ENCODE peak calls at places on chromosomes 16 and 17, in ten cellular contexts. H is IMR-90, T is fibroblast of the aortic adventitia, F is left ventricle myocardium inferior, L is lower leg skin, V is neural progenitor cell, N is gastrocnemius medialis, C is DND-41, Q is mucosa of descending colon, D is A549. M is an unnamed sample.

GRCh38 chr17:13874134-13874533 is 195.2 kb upstream of the COX10 start:
- DNase-seq in H (no peak), T (no peak), F (no peak), L (no peak), V (no peak), N (no peak), C (no peak), Q (no peak), D (no peak), M (no peak)

GRCh38 chr17:10262451-10262850 is 64.0 kb upstream of the GAS7 start:
- DNase-seq in H (no peak), T (peak; percentile 57), F (no peak), L (no peak), V (no peak), N (no peak), C (no peak), Q (no peak), D (no peak), M (no peak)

GRCh38 chr16:2365895-2366294 is 25.4 kb upstream of the ABCA3 start:
- DNase-seq in H (peak; percentile 70), T (peak; percentile 74), F (no peak), L (no peak), V (no peak), N (no peak), C (no peak), Q (no peak), D (no peak), M (peak; percentile 64)

GRCh38 chr17:69130627-69131293 is 10.9 kb downstream of the ABCA6 start:
- DNase-seq in H (no peak), T (no peak), F (no peak), L (no peak), V (no peak), N (no peak), C (no peak), Q (no peak), D (no peak), M (no peak)

GRCh38 chr17:2396568-2397246 is 4.2 kb downstream of the MNT start:
- DNase-seq in H (peak; percentile 98), T (peak; percentile 98), F (peak; percentile 94), L (peak; percentile 88), V (peak; percentile 95), N (peak; percentile 89), C (peak; percentile 74), Q (peak; percentile 96), D (peak; percentile 98), M (peak; percentile 99)

GRCh38 chr16:27400751-27401620 is 988 bp upstream of the IL21R start:
- DNase-seq in H (peak; percentile 40), T (peak; percentile 69), F (no peak), L (no peak), V (no peak), N (no peak), C (no peak), Q (no peak), D (no peak), M (peak; percentile 38)

GRCh38 chr17:17161759-17162158 is 44.4 kb downstream of the PLD6 start:
- DNase-seq in H (no peak), T (no peak), F (peak; percentile 45), L (no peak), V (no peak), N (no peak), C (no peak), Q (no peak), D (no peak), M (no peak)

GRCh38 chr17:16879686-16880085 is 92.2 kb downstream of the TNFRSF13B start:
- DNase-seq in H (no peak), T (no peak), F (no peak), L (no peak), V (no peak), N (no peak), C (no peak), Q (peak; percentile 24), D (no peak), M (no peak)

GRCh38 chr17:27320222-27320560 is 26.3 kb downstream of the WSB1 start:
- DNase-seq in H (no peak), T (no peak), F (no peak), L (no peak), V (no peak), N (no peak), C (no peak), Q (no peak), D (no peak), M (no peak)

GRCh38 chr16:58243528-58244004 is 45.7 kb upstream of the CSNK2A2 start:
- DNase-seq in H (no peak), T (no peak), F (no peak), L (no peak), V (no peak), N (no peak), C (no peak), Q (no peak), D (no peak), M (no peak)

GRCh38 chr16:27431773-27432599 is 30.0 kb downstream of the IL21R start:
- DNase-seq in H (peak; percentile 45), T (no peak), F (no peak), L (peak; percentile 11), V (no peak), N (no peak), C (no peak), Q (no peak), D (no peak), M (no peak)

DNA sequence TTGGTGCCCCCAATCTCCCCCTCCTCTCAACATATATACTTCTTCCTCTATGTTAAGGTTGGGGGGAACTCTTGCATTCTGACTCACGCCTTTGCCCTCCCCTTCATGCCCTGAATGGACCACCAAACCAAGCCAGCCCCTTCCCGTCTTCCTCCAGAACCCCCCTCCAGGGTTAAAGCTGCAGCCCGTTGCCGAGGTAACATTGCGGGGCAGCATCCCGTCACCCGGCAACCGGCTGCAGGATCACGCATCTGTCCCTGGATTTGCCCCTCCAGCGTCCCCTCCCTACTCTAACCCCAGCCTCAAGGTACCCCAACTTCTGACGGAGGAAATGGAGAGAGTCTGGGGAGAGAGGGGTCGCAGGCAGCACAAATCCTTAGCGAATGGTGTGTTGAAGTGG is 612 bp upstream of the NLGN2 start:
- DNase-seq in H (no peak), T (no peak), F (no peak), L (no peak), V (no peak), N (no peak), C (no peak), Q (no peak), D (no peak), M (no peak)
- TF ChIP-seq CTCF in H (no peak), T (no peak), F (no peak), L (no peak), V (no peak), N (no peak), C (no peak), Q (no peak), D (no peak), M (no peak)

GRCh38 chr16:22786284-22786683 is 27.7 kb upstream of the HS3ST2 start:
- DNase-seq in H (no peak), T (no peak), F (no peak), L (no peak), V (no peak), N (no peak), C (no peak), Q (no peak), D (no peak), M (no peak)

GRCh38 chr16:22785552-22785951 is 28.4 kb upstream of the HS3ST2 start:
- DNase-seq in H (no peak), T (no peak), F (no peak), L (no peak), V (no peak), N (no peak), C (no peak), Q (no peak), D (no peak), M (no peak)

GRCh38 chr16:22784690-22785214 is 29.2 kb upstream of the HS3ST2 start:
- DNase-seq in H (no peak), T (no peak), F (no peak), L (no peak), V (no peak), N (no peak), C (no peak), Q (no peak), D (no peak), M (no peak)

GRCh38 chr16:22786691-22787090 is 27.3 kb upstream of the HS3ST2 start:
- DNase-seq in H (no peak), T (no peak), F (no peak), L (no peak), V (no peak), N (no peak), C (no peak), Q (no peak), D (no peak), M (no peak)

GRCh38 chr16:22782299-22782698 is 31.7 kb upstream of the HS3ST2 start:
- DNase-seq in H (no peak), T (no peak), F (no peak), L (peak; percentile 42), V (peak; percentile 15), N (peak; percentile 15), C (no peak), Q (no peak), D (no peak), M (no peak)
- H3K4me3 ChIP-seq in H (no peak overlapping the region), T (no peak overlapping the region), F (no peak overlapping the region), L (no peak overlapping the region), V (no peak overlapping the region), N (no peak overlapping the region), C (no peak overlapping the region), Q (no peak overlapping the region), D (no peak overlapping the region), M (no peak overlapping the region)

DNA sequence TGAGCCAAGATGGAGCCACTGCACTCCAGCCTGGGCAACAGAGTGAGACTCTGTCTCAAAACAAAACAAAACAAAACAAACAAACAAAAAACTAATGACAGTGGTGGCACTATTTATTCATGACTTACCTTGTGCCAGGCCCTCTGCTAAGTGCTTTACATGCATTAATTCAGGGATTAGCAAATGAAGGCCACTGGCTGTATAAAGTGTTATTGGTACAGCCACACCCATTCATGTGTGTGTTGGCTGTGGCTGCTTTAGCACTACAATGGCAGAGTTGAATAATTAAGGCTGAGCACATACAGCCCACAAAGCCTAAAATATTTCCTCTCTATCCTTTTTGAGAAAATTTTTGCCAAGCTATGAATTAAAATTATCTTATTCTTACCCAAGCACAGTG is 531.8 kb upstream of the CDH5 start:
- DNase-seq in H (no peak), T (no peak), F (no peak), L (no peak), V (no peak), N (no peak), C (no peak), Q (no peak), D (no peak), M (no peak)
- TF ChIP-seq CTCF in H (no peak), T (no peak), F (no peak), L (no peak), V (no peak), N (no peak), C (no peak), Q (no peak), D (no peak), M (no peak)

DNA sequence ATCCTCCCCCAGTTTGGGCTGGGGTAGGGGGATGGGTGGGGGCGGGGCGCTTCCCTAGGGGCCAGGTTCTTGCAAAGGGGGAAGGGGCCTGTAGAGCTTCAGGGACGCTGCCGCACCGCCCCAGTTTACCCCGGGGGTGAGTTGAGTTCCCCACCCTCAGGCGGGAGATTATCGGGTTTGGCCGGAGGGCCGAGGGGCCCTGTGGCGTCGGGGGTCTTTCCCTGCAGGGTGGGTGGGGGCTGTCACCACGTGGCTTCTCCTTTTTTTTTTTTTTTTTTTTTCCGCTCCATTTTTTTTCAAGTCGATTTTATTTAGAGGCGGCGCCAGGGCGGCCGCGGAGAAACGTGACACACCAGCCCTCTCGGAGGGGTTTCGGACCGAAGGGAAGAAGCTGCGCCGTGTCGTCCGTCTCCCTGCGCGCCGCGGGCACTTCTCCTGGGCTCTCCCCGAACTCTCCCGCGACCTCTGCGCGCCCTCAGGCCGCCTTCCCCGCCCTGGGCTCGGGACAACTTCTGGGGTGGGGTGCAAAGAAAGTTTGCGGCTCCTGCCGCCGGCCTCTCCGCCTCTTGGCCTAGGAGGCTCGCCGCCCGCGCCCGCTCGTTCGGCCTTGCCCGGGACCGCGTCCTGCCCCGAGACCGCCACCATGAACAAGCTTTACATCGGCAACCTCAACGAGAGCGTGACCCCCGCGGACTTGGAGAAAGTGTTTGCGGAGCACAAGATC is at the start of gene IGF2BP1:
- DNase-seq in H (peak; percentile 78), T (peak; percentile 43), F (no peak), L (no peak), V (peak; percentile 93), N (no peak), C (no peak), Q (no peak), D (peak; percentile 95), M (peak; percentile 73)
- H3K4me3 ChIP-seq in H (peak within 1 kb of the TSS; percentile 93), T (peak within 1 kb of the TSS; percentile 68), F (peak within 1 kb of the TSS; percentile 50), L (peak within 1 kb of the TSS; percentile 11), V (peak within 1 kb of the TSS; percentile 97), N (peak within 1 kb of the TSS; percentile 19), C (no peak within 1 kb of the TSS), Q (no peak within 1 kb of the TSS), D (peak within 1 kb of the TSS; percentile 60), M (peak within 1 kb of the TSS; percentile 85)